ENCODE peak calls at places on chromosomes 6 and 20, in nine cellular contexts. One of them, this sample, is unnamed.

GRCh38 chr6:119140471-119141165 is 62.2 kb upstream of the FAM184A start:
- DNase-seq in left ventricle myocardium inferior: no peak
- DNase-seq in Calu3: no peak
- DNase-seq in endothelial cell: no peak
- DNase-seq in WTC11: no peak
- DNase-seq in fibroblast of lung: no peak
- DNase-seq in B cell: peak; percentile 14
- DNase-seq in left lung: no peak
- DNase-seq in thyroid gland: no peak
- DNase-seq in this sample: no peak

GRCh38 chr20:35979528-35979927 is 11.1 kb downstream of the CNBD2 start:
- DNase-seq in left ventricle myocardium inferior: no peak
- DNase-seq in Calu3: no peak
- DNase-seq in endothelial cell: no peak
- DNase-seq in WTC11: no peak
- DNase-seq in fibroblast of lung: no peak
- DNase-seq in B cell: no peak
- DNase-seq in left lung: no peak
- DNase-seq in thyroid gland: no peak
- DNase-seq in this sample: no peak

GRCh38 chr6:142749556-142749955 is 195.4 kb downstream of the HIVEP2 start:
- DNase-seq in left ventricle myocardium inferior: no peak
- DNase-seq in Calu3: no peak
- DNase-seq in endothelial cell: no peak
- DNase-seq in WTC11: no peak
- DNase-seq in fibroblast of lung: no peak
- DNase-seq in B cell: no peak
- DNase-seq in left lung: no peak
- DNase-seq in thyroid gland: no peak
- DNase-seq in this sample: no peak

GRCh38 chr20:51738877-51739447 is 29.2 kb downstream of the ATP9A start:
- DNase-seq in left ventricle myocardium inferior: no peak
- DNase-seq in Calu3: peak; percentile 91
- DNase-seq in endothelial cell: no peak
- DNase-seq in WTC11: no peak
- DNase-seq in fibroblast of lung: peak; percentile 20
- DNase-seq in B cell: no peak
- DNase-seq in left lung: no peak
- DNase-seq in thyroid gland: no peak
- DNase-seq in this sample: no peak

GRCh38 chr6:110440026-110440425 is 24.7 kb upstream of the DDO start:
- DNase-seq in left ventricle myocardium inferior: no peak
- DNase-seq in Calu3: no peak
- DNase-seq in endothelial cell: no peak
- DNase-seq in WTC11: no peak
- DNase-seq in fibroblast of lung: no peak
- DNase-seq in B cell: no peak
- DNase-seq in left lung: no peak
- DNase-seq in thyroid gland: no peak
- DNase-seq in this sample: no peak

GRCh38 chr6:7237653-7238190 is 75.3 kb downstream of the SSR1 start:
- DNase-seq in left ventricle myocardium inferior: no peak
- DNase-seq in Calu3: no peak
- DNase-seq in endothelial cell: no peak
- DNase-seq in WTC11: no peak
- DNase-seq in fibroblast of lung: no peak
- DNase-seq in B cell: no peak
- DNase-seq in left lung: no peak
- DNase-seq in thyroid gland: no peak
- DNase-seq in this sample: no peak

GRCh38 chr6:24419526-24419925 is 16.8 kb downstream of the MRS2 start:
- DNase-seq in left ventricle myocardium inferior: no peak
- DNase-seq in Calu3: no peak
- DNase-seq in endothelial cell: no peak
- DNase-seq in WTC11: no peak
- DNase-seq in fibroblast of lung: peak; percentile 63
- DNase-seq in B cell: no peak
- DNase-seq in left lung: no peak
- DNase-seq in thyroid gland: no peak
- DNase-seq in this sample: no peak

GRCh38 chr6:166870602-166871208 is 85.6 kb downstream of the RNASET2 start:
- DNase-seq in left ventricle myocardium inferior: no peak
- DNase-seq in Calu3: no peak
- DNase-seq in endothelial cell: no peak
- DNase-seq in WTC11: no peak
- DNase-seq in fibroblast of lung: no peak
- DNase-seq in B cell: no peak
- DNase-seq in left lung: no peak
- DNase-seq in thyroid gland: no peak
- DNase-seq in this sample: no peak

GRCh38 chr20:25706793-25707192 is 10.1 kb upstream of the ZNF337 start:
- DNase-seq in left ventricle myocardium inferior: no peak
- DNase-seq in Calu3: peak; percentile 1
- DNase-seq in endothelial cell: no peak
- DNase-seq in WTC11: no peak
- DNase-seq in fibroblast of lung: no peak
- DNase-seq in B cell: no peak
- DNase-seq in left lung: no peak
- DNase-seq in thyroid gland: no peak
- DNase-seq in this sample: no peak

GRCh38 chr6:91812596-91813274 is 1225.9 kb upstream of the MAP3K7 start:
- DNase-seq in left ventricle myocardium inferior: no peak
- DNase-seq in Calu3: peak; percentile 16
- DNase-seq in endothelial cell: no peak
- DNase-seq in WTC11: no peak
- DNase-seq in fibroblast of lung: peak; percentile 2
- DNase-seq in B cell: no peak
- DNase-seq in left lung: no peak
- DNase-seq in thyroid gland: no peak
- DNase-seq in this sample: no peak

GRCh38 chr6:7761047-7761446 is 35.1 kb downstream of the BMP6 start:
- DNase-seq in left ventricle myocardium inferior: no peak
- DNase-seq in Calu3: no peak
- DNase-seq in endothelial cell: no peak
- DNase-seq in WTC11: no peak
- DNase-seq in fibroblast of lung: peak; percentile 15
- DNase-seq in B cell: no peak
- DNase-seq in left lung: no peak
- DNase-seq in thyroid gland: no peak
- DNase-seq in this sample: no peak

GRCh38 chr6:31122803-31123706 is 2.8 kb upstream of the CDSN start:
- DNase-seq in left ventricle myocardium inferior: peak; percentile 54
- DNase-seq in Calu3: peak; percentile 99
- DNase-seq in endothelial cell: no peak
- DNase-seq in WTC11: no peak
- DNase-seq in fibroblast of lung: peak; percentile 89
- DNase-seq in B cell: no peak
- DNase-seq in left lung: peak; percentile 79
- DNase-seq in thyroid gland: peak; percentile 94
- DNase-seq in this sample: no peak

GRCh38 chr6:88763160-88763559 is 200.3 kb downstream of the RNGTT start:
- DNase-seq in left ventricle myocardium inferior: no peak
- DNase-seq in Calu3: no peak
- DNase-seq in endothelial cell: no peak
- DNase-seq in WTC11: no peak
- DNase-seq in fibroblast of lung: peak; percentile 29
- DNase-seq in B cell: no peak
- DNase-seq in left lung: no peak
- DNase-seq in thyroid gland: no peak
- DNase-seq in this sample: no peak

GRCh38 chr20:46955601-46956556 is 61.2 kb downstream of the EYA2 start:
- DNase-seq in left ventricle myocardium inferior: no peak
- DNase-seq in Calu3: no peak
- DNase-seq in endothelial cell: no peak
- DNase-seq in WTC11: no peak
- DNase-seq in fibroblast of lung: no peak
- DNase-seq in B cell: no peak
- DNase-seq in left lung: no peak
- DNase-seq in thyroid gland: no peak
- DNase-seq in this sample: no peak

DNA sequence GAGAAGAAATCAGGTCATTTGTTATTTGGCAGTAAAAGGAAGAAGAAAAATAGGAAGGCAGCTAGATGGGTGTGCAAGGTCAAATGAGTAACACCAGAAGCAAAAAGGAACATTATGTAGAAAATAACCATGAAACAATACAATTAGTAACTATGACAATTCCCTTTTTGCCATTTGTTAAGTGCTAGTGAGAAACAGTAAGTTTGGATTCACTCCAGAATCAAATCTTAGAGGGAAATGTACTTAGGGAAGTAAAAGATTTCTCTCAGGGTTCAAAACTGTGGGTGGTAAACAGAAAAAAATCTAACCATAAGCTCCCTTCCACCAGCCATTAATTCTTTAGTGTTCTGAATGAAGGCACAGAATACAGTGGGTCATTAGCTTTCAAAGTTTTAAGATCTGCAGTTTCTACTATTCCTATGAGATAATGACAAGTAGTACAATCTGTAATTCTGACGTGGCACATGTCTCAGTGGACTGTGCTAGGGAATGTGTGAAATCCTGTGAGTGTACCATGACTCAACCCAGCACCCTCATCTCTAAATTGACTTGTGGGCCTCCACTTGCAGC is 17.1 kb downstream of the REPS1 start:
- DNase-seq in left ventricle myocardium inferior: no peak
- DNase-seq in Calu3: no peak
- DNase-seq in endothelial cell: no peak
- DNase-seq in WTC11: no peak
- DNase-seq in fibroblast of lung: peak; percentile 97
- DNase-seq in B cell: no peak
- DNase-seq in left lung: no peak
- DNase-seq in thyroid gland: no peak
- DNase-seq in this sample: no peak
- TF ChIP-seq CTCF in left ventricle myocardium inferior: no peak
- TF ChIP-seq CTCF in Calu3: no peak
- TF ChIP-seq CTCF in endothelial cell: no peak
- TF ChIP-seq CTCF in WTC11: no peak
- TF ChIP-seq CTCF in fibroblast of lung: no peak
- TF ChIP-seq CTCF in B cell: no peak
- TF ChIP-seq CTCF in left lung: no peak
- TF ChIP-seq CTCF in thyroid gland: no peak
- TF ChIP-seq CTCF in this sample: no peak

GRCh38 chr20:63223121-63223825 is 7.3 kb upstream of the YTHDF1 start:
- DNase-seq in left ventricle myocardium inferior: no peak
- DNase-seq in Calu3: peak; percentile 75
- DNase-seq in endothelial cell: peak; percentile 57
- DNase-seq in WTC11: peak; percentile 81
- DNase-seq in fibroblast of lung: peak; percentile 22
- DNase-seq in B cell: no peak
- DNase-seq in left lung: no peak
- DNase-seq in thyroid gland: peak; percentile 47
- DNase-seq in this sample: no peak
- TF ChIP-seq CTCF in left ventricle myocardium inferior: peak; percentile 79
- TF ChIP-seq CTCF in Calu3: peak; percentile 98
- TF ChIP-seq CTCF in endothelial cell: peak; percentile 73
- TF ChIP-seq CTCF in WTC11: peak; percentile 81
- TF ChIP-seq CTCF in fibroblast of lung: peak; percentile 76
- TF ChIP-seq CTCF in B cell: peak; percentile 79
- TF ChIP-seq CTCF in left lung: peak; percentile 72
- TF ChIP-seq CTCF in thyroid gland: peak; percentile 67
- TF ChIP-seq CTCF in this sample: peak; percentile 88

DNA sequence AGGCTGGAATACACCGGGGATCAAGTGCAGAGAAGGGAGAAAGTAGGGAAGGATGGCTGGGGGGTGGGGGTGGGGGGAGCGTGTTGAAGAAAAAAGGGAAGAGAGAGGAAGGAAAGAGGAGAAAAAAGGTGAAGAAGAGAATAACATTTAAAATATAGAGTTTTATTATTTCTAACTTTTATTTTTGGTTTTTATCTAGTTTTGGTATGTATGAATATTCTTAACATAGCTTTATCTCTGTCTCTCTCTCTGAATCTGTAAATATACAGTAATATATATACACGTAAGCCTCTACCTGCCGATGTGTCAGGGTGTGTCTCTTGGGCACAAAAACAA is 30.0 kb downstream of the HLA-F start:
- DNase-seq in left ventricle myocardium inferior: no peak
- DNase-seq in Calu3: no peak
- DNase-seq in endothelial cell: no peak
- DNase-seq in WTC11: no peak
- DNase-seq in fibroblast of lung: no peak
- DNase-seq in B cell: no peak
- DNase-seq in left lung: no peak
- DNase-seq in thyroid gland: no peak
- DNase-seq in this sample: no peak
- TF ChIP-seq CTCF in left ventricle myocardium inferior: peak; percentile 34
- TF ChIP-seq CTCF in Calu3: no peak
- TF ChIP-seq CTCF in endothelial cell: no peak
- TF ChIP-seq CTCF in WTC11: no peak
- TF ChIP-seq CTCF in fibroblast of lung: no peak
- TF ChIP-seq CTCF in B cell: peak; percentile 69
- TF ChIP-seq CTCF in left lung: no peak
- TF ChIP-seq CTCF in thyroid gland: peak; percentile 14
- TF ChIP-seq CTCF in this sample: no peak

GRCh38 chr20:3210346-3210745 is 1.0 kb downstream of the ITPA start:
- DNase-seq in left ventricle myocardium inferior: no peak
- DNase-seq in Calu3: no peak
- DNase-seq in endothelial cell: no peak
- DNase-seq in WTC11: no peak
- DNase-seq in fibroblast of lung: no peak
- DNase-seq in B cell: no peak
- DNase-seq in left lung: no peak
- DNase-seq in thyroid gland: no peak
- DNase-seq in this sample: no peak
- TF ChIP-seq CTCF in left ventricle myocardium inferior: no peak
- TF ChIP-seq CTCF in Calu3: no peak
- TF ChIP-seq CTCF in endothelial cell: no peak
- TF ChIP-seq CTCF in WTC11: no peak
- TF ChIP-seq CTCF in fibroblast of lung: no peak
- TF ChIP-seq CTCF in B cell: no peak
- TF ChIP-seq CTCF in left lung: no peak
- TF ChIP-seq CTCF in thyroid gland: no peak
- TF ChIP-seq CTCF in this sample: no peak

GRCh38 chr6:132816665-132817064 is 2.3 kb downstream of the RPS12 start:
- DNase-seq in left ventricle myocardium inferior: no peak
- DNase-seq in Calu3: no peak
- DNase-seq in endothelial cell: no peak
- DNase-seq in WTC11: no peak
- DNase-seq in fibroblast of lung: no peak
- DNase-seq in B cell: no peak
- DNase-seq in left lung: no peak
- DNase-seq in thyroid gland: no peak
- DNase-seq in this sample: no peak
- TF ChIP-seq CTCF in left ventricle myocardium inferior: no peak
- TF ChIP-seq CTCF in Calu3: no peak
- TF ChIP-seq CTCF in endothelial cell: no peak
- TF ChIP-seq CTCF in WTC11: no peak
- TF ChIP-seq CTCF in fibroblast of lung: no peak
- TF ChIP-seq CTCF in B cell: no peak
- TF ChIP-seq CTCF in left lung: no peak
- TF ChIP-seq CTCF in thyroid gland: no peak
- TF ChIP-seq CTCF in this sample: no peak